ENCODE peak calls at places on chromosomes 4 and X, in four cellular contexts. S, Z, E and T are unnamed samples.

GRCh38 chrX:151983186-151983585 is 8.7 kb upstream of the GABRE start:
- DNase-seq in Z (no peak), E (no peak), S (no peak), T (no peak)

GRCh38 chr4:10140866-10141759 is 24.5 kb upstream of the WDR1 start:
- DNase-seq in Z (no peak), S (no peak), E (no peak), T (no peak)

GRCh38 chrX:24276011-24276410 is 37.9 kb downstream of the SUPT20HL2 start:
- DNase-seq in Z (no peak), E (no peak), S (no peak), T (no peak)

GRCh38 chr4:5222951-5223350 is 171.7 kb downstream of the STK32B start:
- DNase-seq in E (no peak), S (no peak), Z (no peak), T (no peak)

GRCh38 chrX:275476-275966 is 5.7 kb upstream of the PLCXD1 start:
- DNase-seq in S (no peak), E (no peak), Z (no peak), T (no peak)

GRCh38 chrX:22430701-22431100 is 158.0 kb downstream of the CBLL2 start:
- DNase-seq in E (no peak), S (no peak), Z (no peak), T (no peak)

GRCh38 chr4:185570727-185571126 is 35.4 kb upstream of the PDLIM3 start:
- DNase-seq in Z (no peak), E (no peak), S (no peak), T (no peak)

GRCh38 chr4:86846921-86847320 is 2.3 kb downstream of the SLC10A6 start:
- DNase-seq in Z (no peak), E (no peak), S (no peak), T (no peak)

GRCh38 chrX:17608898-17609297 is 128.4 kb upstream of the SCML1 start:
- DNase-seq in E (peak), S (no peak), Z (no peak), T (no peak)

GRCh38 chr4:25031077-25031606 is 396 bp upstream of the LGI2 start:
- DNase-seq in Z (no peak), E (peak), S (no peak), T (no peak)

GRCh38 chr4:118736867-118737266 is 51.7 kb downstream of the METTL14 start:
- DNase-seq in Z (no peak), S (no peak), E (peak), T (no peak)

GRCh38 chr4:15332377-15332776 is 95.5 kb upstream of the C1QTNF7 start:
- DNase-seq in Z (no peak), E (no peak), S (no peak), T (no peak)

GRCh38 chr4:38867478-38868054 is at the start of gene FAM114A1:
- DNase-seq in Z (no peak), E (peak), S (peak), T (peak)

GRCh38 chrX:88881536-88881935 is 134.5 kb downstream of the CPXCR1 start:
- DNase-seq in S (no peak), Z (no peak), E (no peak), T (no peak)

GRCh38 chrX:16771483-16772398 is 14.5 kb upstream of the TXLNG start:
- DNase-seq in Z (no peak), S (no peak), E (peak), T (peak)

GRCh38 chr4:82201805-82202636 is 171.8 kb downstream of the HNRNPD start:
- DNase-seq in S (peak), Z (peak), E (peak), T (no peak)

GRCh38 chr4:75708218-75708691 is 16.1 kb upstream of the USO1 start:
- DNase-seq in E (no peak), S (peak), Z (peak), T (no peak)

GRCh38 chrX:153494541-153495361 is at the start of gene BGN:
- DNase-seq in Z (peak), S (peak), E (no peak), T (peak)

GRCh38 chr4:118767109-118767508 is 68.8 kb downstream of the SEC24D start:
- DNase-seq in S (no peak), Z (no peak), E (no peak), T (no peak)

GRCh38 chrX:103919336-103919682 is 43.1 kb upstream of the TMSB15B start:
- DNase-seq in E (peak), Z (peak), S (no peak), T (no peak)